ENCODE peak calls at places on chromosomes 6 and 20, in five cellular contexts. D, I, A, O and N are unnamed samples.

GRCh38 chr6:38848760-38849159 is 133.6 kb downstream of the DNAH8 start:
- DNase-seq in D (no peak), I (no peak), A (no peak), O (no peak), N (no peak)

GRCh38 chr6:45504947-45505346 is 127.2 kb upstream of the SUPT3H start:
- DNase-seq in D (no peak), I (peak; percentile 83), A (no peak), O (no peak), N (no peak)

GRCh38 chr6:141484726-141485125 is 648.0 kb upstream of the GJE1 start:
- DNase-seq in D (no peak), I (no peak), A (no peak), O (no peak), N (peak; percentile 17)

GRCh38 chr6:113636357-113636824 is 220.8 kb upstream of the MARCKS start:
- DNase-seq in D (no peak), I (no peak), A (no peak), O (no peak), N (no peak)

GRCh38 chr20:61295726-61296628 is 43.9 kb downstream of the CDH4 start:
- DNase-seq in D (no peak), I (no peak), A (no peak), O (peak; percentile 39), N (no peak)

GRCh38 chr20:20938599-20938998 is 167.6 kb downstream of the LINC00237 start:
- DNase-seq in D (no peak), I (no peak), A (no peak), O (no peak), N (no peak)

GRCh38 chr6:31794866-31795615 is 511 bp downstream of the VARS1 start:
- DNase-seq in D (no peak), I (peak; percentile 27), A (no peak), O (peak; percentile 80), N (no peak)

GRCh38 chr6:17086469-17086868 is 15.4 kb upstream of the STMND1 start:
- DNase-seq in D (peak; percentile 75), I (peak; percentile 68), A (peak; percentile 57), O (peak; percentile 66), N (peak; percentile 40)

GRCh38 chr20:61976650-61977332 is 88.9 kb downstream of the TAF4 start:
- DNase-seq in D (no peak), I (no peak), A (no peak), O (no peak), N (no peak)

GRCh38 chr6:7721654-7722053 is 4.2 kb upstream of the BMP6 start:
- DNase-seq in D (peak; percentile 31), I (no peak), A (no peak), O (peak; percentile 28), N (no peak)

GRCh38 chr20:64151634-64152530 is 12.4 kb upstream of the MYT1 start:
- DNase-seq in D (peak; percentile 57), I (peak; percentile 13), A (no peak), O (no peak), N (no peak)

GRCh38 chr6:144234935-144235334 is 50.2 kb upstream of the UTRN start:
- DNase-seq in D (no peak), I (peak; percentile 67), A (no peak), O (no peak), N (no peak)

GRCh38 chr6:22519237-22519636 is 50.1 kb upstream of the HDGFL1 start:
- DNase-seq in D (no peak), I (peak; percentile 31), A (no peak), O (no peak), N (no peak)

GRCh38 chr20:53786445-53787267 is 193.0 kb upstream of the ZNF217 start:
- DNase-seq in D (peak; percentile 35), I (no peak), A (no peak), O (no peak), N (peak; percentile 20)

GRCh38 chr6:1256435-1257008 is 55.4 kb upstream of the FOXQ1 start:
- DNase-seq in D (no peak), I (no peak), A (no peak), O (no peak), N (no peak)

GRCh38 chr6:143579703-143580102 is 68.2 kb upstream of the FUCA2 start:
- DNase-seq in D (no peak), I (no peak), A (no peak), O (no peak), N (no peak)

GRCh38 chr6:36358235-36358915 is 21.7 kb upstream of the BNIP5 start:
- DNase-seq in D (no peak), I (no peak), A (no peak), O (no peak), N (no peak)

GRCh38 chr6:139256087-139256486 is 35.7 kb downstream of the TXLNB start:
- DNase-seq in D (no peak), I (no peak), A (no peak), O (no peak), N (no peak)

GRCh38 chr6:89002523-89002922 is 39.1 kb upstream of the RNGTT start:
- DNase-seq in D (no peak), I (no peak), A (no peak), O (no peak), N (no peak)

GRCh38 chr6:43990627-43991619 is 136.3 kb downstream of the MRPL14 start:
- DNase-seq in D (no peak), I (no peak), A (no peak), O (peak; percentile 83), N (peak; percentile 29)

GRCh38 chr20:18058661-18059467 is 1.1 kb upstream of the OVOL2 start:
- DNase-seq in D (peak; percentile 16), I (peak; percentile 90), A (no peak), O (peak; percentile 47), N (peak; percentile 56)

GRCh38 chr20:63435552-63435951 is 36.9 kb downstream of the KCNQ2 start:
- DNase-seq in D (no peak), I (no peak), A (no peak), O (no peak), N (no peak)

GRCh38 chr6:155248021-155249001 is 15.5 kb upstream of the CLDN20 start:
- DNase-seq in D (peak; percentile 21), I (peak; percentile 83), A (peak; percentile 27), O (peak; percentile 65), N (peak; percentile 42)

GRCh38 chr6:52641826-52642225 is 29.1 kb upstream of the TMEM14A start:
- DNase-seq in D (no peak), I (no peak), A (no peak), O (no peak), N (no peak)

GRCh38 chr6:11122380-11122779 is 10.9 kb upstream of the ERVFRD-1 start:
- DNase-seq in D (no peak), I (no peak), A (no peak), O (no peak), N (no peak)

GRCh38 chr20:31717478-31717946 is 5.2 kb downstream of the BCL2L1 start:
- DNase-seq in D (no peak), I (no peak), A (no peak), O (no peak), N (no peak)

DNA sequence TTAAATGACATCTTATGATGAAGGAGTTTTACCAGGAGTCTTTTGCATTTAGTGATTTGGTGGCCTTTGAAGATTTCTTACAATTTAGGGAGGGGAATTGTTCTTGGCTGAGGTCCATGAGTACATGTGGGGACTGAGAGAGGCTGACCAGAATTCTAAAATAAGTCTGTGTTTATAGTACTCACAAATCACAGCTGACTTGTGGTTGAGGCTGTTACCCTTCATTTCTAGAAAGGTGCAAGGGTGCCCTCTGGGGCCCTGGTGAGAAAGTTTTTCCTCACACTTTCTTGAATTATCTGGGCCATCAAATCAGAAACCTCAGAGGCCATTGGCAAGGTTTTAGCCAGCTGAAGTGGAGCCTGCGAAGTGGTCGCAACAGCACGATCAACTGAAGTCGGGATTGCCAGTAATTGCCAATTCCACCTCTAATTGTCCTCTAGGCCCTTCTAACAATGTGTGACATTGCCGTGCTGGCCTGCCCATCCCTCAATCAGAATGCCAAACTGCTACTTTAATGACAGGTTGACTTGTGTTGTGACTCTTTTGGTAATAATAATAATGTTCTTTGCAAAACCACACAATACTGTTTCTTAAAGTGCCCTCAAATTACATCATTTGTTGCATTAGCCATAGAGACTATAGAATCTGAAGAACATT is 221.6 kb downstream of the OGFRL1 start:
- DNase-seq in D (peak; percentile 27), I (peak; percentile 77), A (no peak), O (no peak), N (peak; percentile 27)
- TF ChIP-seq POLR2AphosphoS5 in D (no peak), I (no peak), A (no peak), O (no peak), N (no peak)

DNA sequence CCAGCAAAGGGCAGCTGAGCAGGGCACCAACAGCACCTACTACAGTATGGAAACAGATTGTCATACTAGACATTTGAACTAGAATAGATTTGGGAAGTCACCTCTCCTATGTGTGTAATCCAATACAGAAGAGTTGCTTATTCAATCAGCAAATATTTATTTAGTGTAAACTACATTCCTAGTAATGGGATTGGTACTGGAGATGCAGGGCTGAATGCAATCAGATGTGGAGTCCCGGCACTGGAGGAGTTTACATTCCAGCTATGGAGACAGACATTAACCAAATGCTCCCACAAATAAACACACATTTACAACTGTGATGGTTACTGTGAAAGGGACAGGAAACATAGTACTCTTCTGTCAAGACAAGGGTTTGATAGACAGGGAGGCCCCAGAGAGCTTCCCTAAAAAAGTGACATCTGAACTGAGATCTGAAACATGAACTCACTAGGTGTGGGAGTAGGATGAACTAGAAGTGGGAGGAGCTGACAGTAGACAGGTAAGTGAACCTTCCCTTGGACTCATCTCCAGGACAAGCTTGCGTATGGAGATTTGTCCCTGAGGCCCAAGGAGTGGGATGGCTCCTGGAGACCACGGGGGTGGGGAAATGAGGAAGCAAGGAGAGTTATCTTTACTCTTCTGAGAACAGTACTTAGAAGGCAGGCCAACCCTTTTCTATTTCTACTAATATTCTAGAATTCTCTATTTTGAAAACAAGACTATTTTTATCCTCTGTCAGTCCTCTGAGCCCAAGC is 420.5 kb downstream of the MAFB start:
- DNase-seq in D (no peak), I (peak; percentile 59), A (no peak), O (no peak), N (no peak)
- H3K4me3 ChIP-seq in D (no peak overlapping the region), I (peak overlapping the region; percentile 87), A (no peak overlapping the region), O (no peak overlapping the region), N (no peak overlapping the region)

GRCh38 chr20:45857836-45858250 is 429 bp downstream of the ZSWIM3 start:
- DNase-seq in D (no peak), I (peak; percentile 76), A (no peak), O (peak; percentile 66), N (no peak)

GRCh38 chr20:45861157-45862075 is 4.0 kb downstream of the ZSWIM3 start:
- DNase-seq in D (no peak), I (no peak), A (no peak), O (no peak), N (no peak)

GRCh38 chr20:45860573-45861011 is 3.2 kb downstream of the ZSWIM3 start:
- DNase-seq in D (no peak), I (no peak), A (no peak), O (no peak), N (no peak)

GRCh38 chr20:45853484-45853883 is 3.7 kb downstream of the ACOT8 start:
- DNase-seq in D (no peak), I (peak; percentile 87), A (no peak), O (no peak), N (no peak)

GRCh38 chr20:45857114-45857835 is at the start of the genes ACOT8 and ZSWIM3:
- DNase-seq in D (peak; percentile 100), I (peak; percentile 100), A (peak; percentile 99), O (peak; percentile 99), N (peak; percentile 95)
- H3K27ac ChIP-seq in D (peak within 1 kb of the TSS; percentile 55), I (peak within 1 kb of the TSS; percentile 78), A (peak within 1 kb of the TSS; percentile 85), O (peak within 1 kb of the TSS; percentile 71), N (peak within 1 kb of the TSS; percentile 91)

DNA sequence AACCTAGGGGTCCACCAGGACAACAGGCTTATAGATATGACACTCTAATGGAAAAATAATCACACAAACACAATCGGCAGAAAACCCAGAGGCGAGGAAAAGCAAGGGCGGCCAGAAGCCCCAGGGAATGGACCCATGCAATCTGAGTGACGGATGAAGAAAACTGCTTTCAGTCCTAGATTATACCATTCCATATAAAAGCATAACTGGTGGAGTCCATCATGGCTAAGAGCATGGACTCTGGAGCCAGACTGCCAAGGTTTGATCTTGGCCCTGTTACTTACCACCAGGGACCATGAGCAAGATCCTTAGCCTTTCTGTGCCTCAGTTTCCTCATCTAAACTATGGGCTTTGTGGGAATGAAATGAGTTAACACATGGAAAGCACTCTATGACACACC is 3.7 kb downstream of the SLC22A16 start:
- DNase-seq in D (no peak), I (no peak), A (no peak), O (no peak), N (no peak)
- TF ChIP-seq POLR2AphosphoS5 in D (no peak), I (no peak), A (no peak), O (no peak), N (no peak)